ENCODE peak calls at places on chromosomes 3 and 15, in five cellular contexts. Y is uterus, V is HCT116, B is right lobe of liver, L is endothelial cell of umbilical vein. E is an unnamed sample.

GRCh38 chr15:74240897-74241614 is 4.9 kb downstream of the CCDC33 start:
- DNase-seq in B (no peak), Y (no peak), L (no peak), V (no peak), E (no peak)

GRCh38 chr15:29822685-29823459 is 604 bp upstream of the TJP1 start:
- DNase-seq in V (peak), B (peak), L (peak), Y (peak), E (peak)

GRCh38 chr15:66777596-66778313 is 75.7 kb downstream of the SMAD6 start:
- DNase-seq in Y (no peak), V (no peak), L (no peak), B (no peak), E (no peak)

GRCh38 chr15:85582076-85582718 is 201.8 kb downstream of the AKAP13 start:
- DNase-seq in V (no peak), B (no peak), Y (peak), L (peak), E (no peak)

GRCh38 chr3:29513236-29513635 is 232.4 kb downstream of the RBMS3 start:
- DNase-seq in Y (peak), B (no peak), L (peak), V (no peak), E (peak)

GRCh38 chr3:113223831-113224240 is 12.5 kb downstream of the BOC start:
- DNase-seq in L (no peak), V (no peak), Y (no peak), B (no peak), E (no peak)

GRCh38 chr3:126567696-126568438 is 9.1 kb upstream of the C3orf22 start:
- DNase-seq in L (no peak), B (peak), V (no peak), Y (no peak), E (no peak)

GRCh38 chr15:23472033-23472432 is 25.0 kb upstream of the GOLGA6L2 start:
- DNase-seq in V (no peak), B (no peak), Y (no peak), L (no peak), E (no peak)

GRCh38 chr3:22159004-22159695 is 408.1 kb upstream of the ZNF385D start:
- DNase-seq in V (no peak), L (no peak), B (peak), Y (no peak), E (no peak)

GRCh38 chr15:87707581-87708130 is 548.9 kb downstream of the NTRK3 start:
- DNase-seq in L (no peak), Y (no peak), V (no peak), B (no peak), E (no peak)

GRCh38 chr3:177476921-177477435 is 279.7 kb upstream of the TBL1XR1 start:
- DNase-seq in L (no peak), B (no peak), Y (no peak), V (no peak), E (no peak)

GRCh38 chr15:25055356-25056068 is 100.7 kb downstream of the SNRPN start:
- DNase-seq in B (peak), Y (no peak), L (no peak), V (no peak), E (no peak)

GRCh38 chr15:76147906-76148553 is 88.2 kb downstream of the TMEM266 start:
- DNase-seq in V (peak), L (peak), Y (no peak), B (no peak), E (no peak)

GRCh38 chr3:126261037-126261436 is 80.7 kb upstream of the ALDH1L1 start:
- DNase-seq in V (no peak), Y (peak), L (peak), B (peak), E (peak)

GRCh38 chr3:23489338-23490158 is 286.4 kb downstream of the UBE2E2 start:
- DNase-seq in L (peak), Y (no peak), V (no peak), B (no peak), E (no peak)

GRCh38 chr3:179091113-179091512 is 19.5 kb upstream of the ZMAT3 start:
- DNase-seq in V (no peak), B (no peak), Y (no peak), L (no peak), E (no peak)

GRCh38 chr3:78728406-78729145 is 1039.2 kb downstream of the ROBO1 start:
- DNase-seq in V (no peak), B (no peak), L (no peak), Y (peak), E (peak)

GRCh38 chr3:39361252-39361927 is 21.8 kb upstream of the SLC25A38 start:
- DNase-seq in V (no peak), L (no peak), Y (no peak), B (no peak), E (no peak)

GRCh38 chr3:194129581-194130133 is 6.3 kb upstream of the HES1 start:
- DNase-seq in Y (no peak), B (peak), L (no peak), V (no peak), E (peak)

DNA sequence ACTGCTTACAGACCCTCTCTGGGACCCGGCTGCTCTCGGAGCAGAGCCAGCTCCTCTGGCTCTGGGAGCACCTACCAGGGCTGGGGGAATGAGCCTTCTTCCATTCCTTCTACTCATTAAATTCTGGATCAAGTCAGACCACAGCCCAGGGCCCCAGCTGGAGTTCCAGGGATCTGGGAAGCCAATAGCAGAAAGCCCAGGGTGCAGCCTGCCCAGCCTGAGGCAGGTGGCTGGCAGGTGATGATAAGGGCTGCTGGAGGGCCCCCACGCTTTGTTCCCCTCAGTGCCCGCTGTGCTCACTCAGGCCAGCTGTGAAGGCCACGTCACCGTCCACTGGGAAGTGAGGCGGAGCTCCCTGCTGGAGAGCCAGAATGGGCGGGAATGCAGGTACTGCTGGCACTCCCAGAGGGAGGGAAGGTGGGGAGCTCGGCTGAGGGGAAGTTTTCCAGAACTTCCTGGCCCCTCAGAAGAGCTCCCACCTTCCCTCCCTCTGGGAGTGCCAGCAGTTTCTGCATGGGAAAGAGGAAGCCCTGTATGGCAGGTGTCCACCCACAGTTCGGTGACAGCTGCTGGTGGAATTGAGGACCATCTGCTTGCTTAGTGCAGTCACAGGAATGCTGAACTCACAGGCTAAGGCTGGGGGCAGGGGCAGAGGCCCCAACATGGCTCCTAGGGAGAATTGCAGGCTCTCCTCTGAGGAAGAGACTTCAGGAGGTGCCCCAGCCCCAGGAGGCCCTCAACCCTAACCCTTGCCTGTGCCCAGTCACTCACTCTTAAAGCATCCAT is 12.7 kb upstream of the RTP3 start:
- DNase-seq in L (no peak), Y (no peak), B (peak), V (no peak), E (no peak)
- TF ChIP-seq POLR2A in L (no peak), Y (no peak), B (no peak), V (no peak), E (no peak)

GRCh38 chr3:56785499-56785898 is 16.2 kb downstream of the ARHGEF3 start:
- DNase-seq in Y (no peak), B (no peak), V (no peak), L (no peak), E (no peak)

GRCh38 chr3:56783644-56784451 is 17.9 kb downstream of the ARHGEF3 start:
- DNase-seq in L (peak), V (no peak), Y (peak), B (peak), E (peak)

GRCh38 chr3:56782215-56782614 is 19.5 kb downstream of the ARHGEF3 start:
- DNase-seq in B (no peak), V (no peak), Y (no peak), L (no peak), E (no peak)

GRCh38 chr3:56782900-56783299 is 18.8 kb downstream of the ARHGEF3 start:
- DNase-seq in B (no peak), Y (no peak), L (peak), V (no peak), E (no peak)

GRCh38 chr3:56784452-56785001 is 17.2 kb downstream of the ARHGEF3 start:
- DNase-seq in Y (no peak), V (no peak), L (no peak), B (no peak), E (no peak)
- H3K27ac ChIP-seq in Y (peak), V (peak), L (peak), B (no peak), E (peak)

DNA sequence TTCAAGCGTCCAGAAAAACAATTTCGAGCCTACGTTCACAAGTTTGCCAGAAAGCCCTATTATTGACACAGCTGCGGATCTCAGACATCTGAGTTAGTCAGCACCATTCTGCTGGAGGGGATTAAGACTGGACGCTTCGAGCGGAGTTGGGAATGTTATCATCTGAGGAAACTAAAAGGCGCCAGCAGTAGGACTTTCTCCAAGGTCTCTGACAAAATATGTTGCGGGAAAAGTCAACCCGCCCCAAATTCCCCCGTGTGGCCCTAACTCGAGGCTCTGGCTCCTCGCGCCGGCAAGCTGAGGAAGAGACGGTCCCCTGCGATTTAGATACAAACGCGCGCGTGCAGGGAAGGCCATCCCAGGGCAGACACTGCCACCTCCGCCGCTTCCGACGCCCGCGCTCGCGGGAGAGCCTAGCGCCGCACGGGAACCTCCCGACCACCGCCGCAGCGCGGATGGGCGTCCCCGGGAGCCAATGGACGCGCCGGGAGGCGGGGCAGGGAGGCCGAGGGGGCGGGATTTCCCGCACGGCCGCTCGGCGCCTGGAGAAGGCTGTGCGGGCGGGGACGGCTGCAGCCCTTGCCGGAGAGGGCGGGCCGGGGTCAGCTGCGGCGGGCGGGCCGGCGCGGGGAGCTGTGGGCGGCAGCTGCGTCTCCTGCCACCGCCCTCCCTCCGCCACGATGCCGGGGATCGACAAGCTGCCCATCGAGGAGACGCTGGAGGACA is at the start of gene APPL1:
- DNase-seq in Y (peak), V (peak), B (peak), L (peak), E (peak)
- TF ChIP-seq POLR2A in Y (peak), V (peak), B (peak), L (peak), E (peak)

GRCh38 chr3:128421439-128421836 is 45.3 kb downstream of the DNAJB8 start:
- DNase-seq in B (no peak), V (no peak), L (no peak), Y (no peak), E (no peak)
- H3K27ac ChIP-seq in B (no peak), V (peak), L (no peak), Y (no peak), E (no peak)

DNA sequence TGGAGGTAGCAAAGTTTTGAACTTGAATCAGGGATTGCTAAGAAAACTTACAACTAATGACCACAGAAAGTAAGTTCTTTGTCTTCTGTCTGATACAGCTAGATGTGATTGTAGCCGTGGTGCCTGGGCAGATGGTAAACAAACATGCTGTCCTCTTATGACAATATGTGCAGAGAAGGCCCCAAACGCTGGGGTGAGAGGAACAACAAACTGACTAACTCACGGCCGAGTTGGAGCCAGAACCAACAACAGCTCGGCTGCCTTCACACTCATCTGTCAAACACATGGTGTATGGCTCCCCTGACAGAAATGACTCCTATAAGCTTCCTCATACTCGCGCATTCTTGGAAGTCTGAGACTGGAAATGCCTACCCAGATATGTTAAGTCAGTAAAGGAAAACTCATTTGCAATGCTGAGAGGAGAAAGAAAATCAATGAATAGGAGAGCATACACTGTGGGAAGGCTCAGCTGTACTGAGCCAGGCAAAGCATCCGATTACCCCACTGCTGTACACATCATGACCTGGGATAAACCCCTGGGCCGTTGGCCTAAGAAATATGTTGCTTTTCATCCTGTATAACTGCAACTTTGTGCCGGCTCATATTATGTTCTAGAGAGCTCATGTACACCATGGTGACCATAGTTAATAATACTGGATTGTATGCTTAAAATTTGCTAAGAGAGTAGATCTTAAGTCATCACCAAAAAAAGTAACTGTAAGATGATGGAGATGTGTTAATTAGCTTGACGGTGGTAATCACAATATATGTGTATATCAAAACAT is 5.7 kb downstream of the THBS1 start:
- DNase-seq in L (peak), V (no peak), B (no peak), Y (no peak), E (no peak)
- TF ChIP-seq POLR2A in L (peak), V (no peak), B (no peak), Y (no peak), E (no peak)